ENCODE peak calls at places on chromosomes 12 and 14, in nine cellular contexts. One of them, this sample, is unnamed.

GRCh38 chr12:98185606-98186005 is 329.8 kb upstream of the TMPO start:
- DNase-seq in stomach: no peak
- DNase-seq in H9: no peak
- DNase-seq in GM12865: no peak
- DNase-seq in neural progenitor cell: no peak
- DNase-seq in endothelial cell: no peak
- DNase-seq in lower leg skin: no peak
- DNase-seq in AG04450: no peak
- DNase-seq in Caco-2: no peak
- DNase-seq in this sample: no peak

GRCh38 chr14:89249296-89249565 is 167.8 kb downstream of the FOXN3 start:
- DNase-seq in stomach: no peak
- DNase-seq in H9: peak; percentile 39
- DNase-seq in GM12865: no peak
- DNase-seq in neural progenitor cell: no peak
- DNase-seq in endothelial cell: no peak
- DNase-seq in lower leg skin: no peak
- DNase-seq in AG04450: no peak
- DNase-seq in Caco-2: no peak
- DNase-seq in this sample: no peak

GRCh38 chr12:117111386-117112267 is 12.4 kb upstream of the TESC start:
- DNase-seq in stomach: no peak
- DNase-seq in H9: peak; percentile 63
- DNase-seq in GM12865: no peak
- DNase-seq in neural progenitor cell: no peak
- DNase-seq in endothelial cell: no peak
- DNase-seq in lower leg skin: no peak
- DNase-seq in AG04450: no peak
- DNase-seq in Caco-2: no peak
- DNase-seq in this sample: no peak

GRCh38 chr14:56059054-56059453 is 59.2 kb upstream of the PELI2 start:
- DNase-seq in stomach: no peak
- DNase-seq in H9: no peak
- DNase-seq in GM12865: no peak
- DNase-seq in neural progenitor cell: no peak
- DNase-seq in endothelial cell: no peak
- DNase-seq in lower leg skin: no peak
- DNase-seq in AG04450: no peak
- DNase-seq in Caco-2: no peak
- DNase-seq in this sample: no peak

GRCh38 chr12:57005980-57006808 is at the start of gene ZBTB39:
- DNase-seq in stomach: peak; percentile 67
- DNase-seq in H9: peak; percentile 75
- DNase-seq in GM12865: peak; percentile 79
- DNase-seq in neural progenitor cell: peak; percentile 90
- DNase-seq in endothelial cell: peak; percentile 84
- DNase-seq in lower leg skin: no peak
- DNase-seq in AG04450: no peak
- DNase-seq in Caco-2: no peak
- DNase-seq in this sample: peak; percentile 78

GRCh38 chr12:57087689-57088441 is 1.0 kb upstream of the NAB2 start:
- DNase-seq in stomach: peak; percentile 86
- DNase-seq in H9: peak; percentile 98
- DNase-seq in GM12865: peak; percentile 93
- DNase-seq in neural progenitor cell: peak; percentile 94
- DNase-seq in endothelial cell: no peak
- DNase-seq in lower leg skin: peak; percentile 97
- DNase-seq in AG04450: peak; percentile 97
- DNase-seq in Caco-2: peak; percentile 94
- DNase-seq in this sample: peak; percentile 87

GRCh38 chr12:84842406-84843013 is 70.1 kb downstream of the SLC6A15 start:
- DNase-seq in stomach: no peak
- DNase-seq in H9: no peak
- DNase-seq in GM12865: peak; percentile 42
- DNase-seq in neural progenitor cell: peak; percentile 39
- DNase-seq in endothelial cell: peak; percentile 33
- DNase-seq in lower leg skin: no peak
- DNase-seq in AG04450: peak; percentile 10
- DNase-seq in Caco-2: no peak
- DNase-seq in this sample: no peak

GRCh38 chr12:108850854-108851573 is 6.4 kb downstream of the SSH1 start:
- DNase-seq in stomach: no peak
- DNase-seq in H9: no peak
- DNase-seq in GM12865: peak; percentile 85
- DNase-seq in neural progenitor cell: no peak
- DNase-seq in endothelial cell: no peak
- DNase-seq in lower leg skin: no peak
- DNase-seq in AG04450: no peak
- DNase-seq in Caco-2: no peak
- DNase-seq in this sample: no peak

GRCh38 chr12:30166416-30166815 is 382.7 kb upstream of the TMTC1 start:
- DNase-seq in stomach: no peak
- DNase-seq in H9: no peak
- DNase-seq in GM12865: no peak
- DNase-seq in neural progenitor cell: no peak
- DNase-seq in endothelial cell: no peak
- DNase-seq in lower leg skin: no peak
- DNase-seq in AG04450: no peak
- DNase-seq in Caco-2: no peak
- DNase-seq in this sample: no peak

GRCh38 chr12:63937381-63938168 is 93.1 kb downstream of the SRGAP1 start:
- DNase-seq in stomach: no peak
- DNase-seq in H9: no peak
- DNase-seq in GM12865: no peak
- DNase-seq in neural progenitor cell: no peak
- DNase-seq in endothelial cell: no peak
- DNase-seq in lower leg skin: no peak
- DNase-seq in AG04450: no peak
- DNase-seq in Caco-2: no peak
- DNase-seq in this sample: no peak

GRCh38 chr12:3583656-3584334 is 92.8 kb downstream of the PRMT8 start:
- DNase-seq in stomach: no peak
- DNase-seq in H9: no peak
- DNase-seq in GM12865: no peak
- DNase-seq in neural progenitor cell: no peak
- DNase-seq in endothelial cell: no peak
- DNase-seq in lower leg skin: no peak
- DNase-seq in AG04450: no peak
- DNase-seq in Caco-2: no peak
- DNase-seq in this sample: no peak

GRCh38 chr14:68569546-68569908 is 223.3 kb downstream of the ZFP36L1 start:
- DNase-seq in stomach: no peak
- DNase-seq in H9: no peak
- DNase-seq in GM12865: no peak
- DNase-seq in neural progenitor cell: no peak
- DNase-seq in endothelial cell: no peak
- DNase-seq in lower leg skin: no peak
- DNase-seq in AG04450: no peak
- DNase-seq in Caco-2: no peak
- DNase-seq in this sample: no peak

GRCh38 chr12:62738611-62739010 is 196.3 kb downstream of the PPM1H start:
- DNase-seq in stomach: no peak
- DNase-seq in H9: no peak
- DNase-seq in GM12865: no peak
- DNase-seq in neural progenitor cell: no peak
- DNase-seq in endothelial cell: no peak
- DNase-seq in lower leg skin: no peak
- DNase-seq in AG04450: no peak
- DNase-seq in Caco-2: no peak
- DNase-seq in this sample: no peak

GRCh38 chr14:43041976-43042375 is 1435.3 kb downstream of the LRFN5 start:
- DNase-seq in stomach: no peak
- DNase-seq in H9: no peak
- DNase-seq in GM12865: no peak
- DNase-seq in neural progenitor cell: no peak
- DNase-seq in endothelial cell: no peak
- DNase-seq in lower leg skin: no peak
- DNase-seq in AG04450: no peak
- DNase-seq in Caco-2: no peak
- DNase-seq in this sample: no peak

GRCh38 chr14:36702484-36702883 is 40.8 kb downstream of the PAX9 start:
- DNase-seq in stomach: no peak
- DNase-seq in H9: no peak
- DNase-seq in GM12865: no peak
- DNase-seq in neural progenitor cell: no peak
- DNase-seq in endothelial cell: no peak
- DNase-seq in lower leg skin: no peak
- DNase-seq in AG04450: no peak
- DNase-seq in Caco-2: no peak
- DNase-seq in this sample: no peak

GRCh38 chr12:107963625-107964024 is 165.5 kb upstream of the WSCD2 start:
- DNase-seq in stomach: no peak
- DNase-seq in H9: no peak
- DNase-seq in GM12865: no peak
- DNase-seq in neural progenitor cell: no peak
- DNase-seq in endothelial cell: no peak
- DNase-seq in lower leg skin: no peak
- DNase-seq in AG04450: no peak
- DNase-seq in Caco-2: no peak
- DNase-seq in this sample: no peak

GRCh38 chr12:105523164-105524057 is 192.9 kb downstream of the C12orf75 start:
- DNase-seq in stomach: no peak
- DNase-seq in H9: no peak
- DNase-seq in GM12865: no peak
- DNase-seq in neural progenitor cell: peak; percentile 63
- DNase-seq in endothelial cell: no peak
- DNase-seq in lower leg skin: peak; percentile 93
- DNase-seq in AG04450: peak; percentile 74
- DNase-seq in Caco-2: no peak
- DNase-seq in this sample: peak; percentile 78

GRCh38 chr12:44851586-44851985 is 24.5 kb downstream of the NELL2 start:
- DNase-seq in stomach: no peak
- DNase-seq in H9: no peak
- DNase-seq in GM12865: no peak
- DNase-seq in neural progenitor cell: no peak
- DNase-seq in endothelial cell: no peak
- DNase-seq in lower leg skin: no peak
- DNase-seq in AG04450: no peak
- DNase-seq in Caco-2: no peak
- DNase-seq in this sample: no peak

GRCh38 chr12:14256139-14256538 is 109.3 kb upstream of the ATF7IP start:
- DNase-seq in stomach: no peak
- DNase-seq in H9: no peak
- DNase-seq in GM12865: peak; percentile 44
- DNase-seq in neural progenitor cell: no peak
- DNase-seq in endothelial cell: no peak
- DNase-seq in lower leg skin: no peak
- DNase-seq in AG04450: no peak
- DNase-seq in Caco-2: no peak
- DNase-seq in this sample: no peak

GRCh38 chr14:23153891-23154796 is 29.3 kb downstream of the SLC7A8 start:
- DNase-seq in stomach: peak; percentile 97
- DNase-seq in H9: peak; percentile 86
- DNase-seq in GM12865: no peak
- DNase-seq in neural progenitor cell: peak; percentile 46
- DNase-seq in endothelial cell: no peak
- DNase-seq in lower leg skin: peak; percentile 99
- DNase-seq in AG04450: no peak
- DNase-seq in Caco-2: no peak
- DNase-seq in this sample: no peak

GRCh38 chr12:46267618-46268348 is 1.1 kb downstream of the SLC38A1 start:
- DNase-seq in stomach: no peak
- DNase-seq in H9: no peak
- DNase-seq in GM12865: peak; percentile 43
- DNase-seq in neural progenitor cell: peak; percentile 49
- DNase-seq in endothelial cell: peak; percentile 26
- DNase-seq in lower leg skin: peak; percentile 88
- DNase-seq in AG04450: no peak
- DNase-seq in Caco-2: no peak
- DNase-seq in this sample: no peak

GRCh38 chr14:55074662-55075061 is 23.2 kb downstream of the MAPK1IP1L start:
- DNase-seq in stomach: no peak
- DNase-seq in H9: no peak
- DNase-seq in GM12865: peak; percentile 82
- DNase-seq in neural progenitor cell: no peak
- DNase-seq in endothelial cell: no peak
- DNase-seq in lower leg skin: no peak
- DNase-seq in AG04450: no peak
- DNase-seq in Caco-2: no peak
- DNase-seq in this sample: no peak

GRCh38 chr14:99351166-99352007 is 79.4 kb upstream of the BCL11B start:
- DNase-seq in stomach: no peak
- DNase-seq in H9: no peak
- DNase-seq in GM12865: no peak
- DNase-seq in neural progenitor cell: no peak
- DNase-seq in endothelial cell: no peak
- DNase-seq in lower leg skin: no peak
- DNase-seq in AG04450: no peak
- DNase-seq in Caco-2: no peak
- DNase-seq in this sample: no peak
- TF ChIP-seq CTCF in stomach: no peak
- TF ChIP-seq CTCF in H9: peak; percentile 39
- TF ChIP-seq CTCF in GM12865: no peak
- TF ChIP-seq CTCF in neural progenitor cell: no peak
- TF ChIP-seq CTCF in endothelial cell: no peak
- TF ChIP-seq CTCF in lower leg skin: no peak
- TF ChIP-seq CTCF in AG04450: no peak
- TF ChIP-seq CTCF in Caco-2: no peak
- TF ChIP-seq CTCF in this sample: no peak

GRCh38 chr12:28817524-28817923 is 331.6 kb upstream of the FAR2 start:
- DNase-seq in stomach: no peak
- DNase-seq in H9: no peak
- DNase-seq in GM12865: no peak
- DNase-seq in neural progenitor cell: no peak
- DNase-seq in endothelial cell: no peak
- DNase-seq in lower leg skin: no peak
- DNase-seq in AG04450: no peak
- DNase-seq in Caco-2: no peak
- DNase-seq in this sample: no peak
- TF ChIP-seq CTCF in stomach: no peak
- TF ChIP-seq CTCF in H9: peak; percentile 39
- TF ChIP-seq CTCF in GM12865: no peak
- TF ChIP-seq CTCF in neural progenitor cell: no peak
- TF ChIP-seq CTCF in endothelial cell: no peak
- TF ChIP-seq CTCF in lower leg skin: no peak
- TF ChIP-seq CTCF in AG04450: no peak
- TF ChIP-seq CTCF in Caco-2: no peak
- TF ChIP-seq CTCF in this sample: no peak

GRCh38 chr14:93736378-93737014 is 51.8 kb downstream of the PRIMA1 start:
- DNase-seq in stomach: peak; percentile 41
- DNase-seq in H9: peak; percentile 52
- DNase-seq in GM12865: peak; percentile 4
- DNase-seq in neural progenitor cell: peak; percentile 49
- DNase-seq in endothelial cell: peak; percentile 45
- DNase-seq in lower leg skin: no peak
- DNase-seq in AG04450: no peak
- DNase-seq in Caco-2: no peak
- DNase-seq in this sample: no peak
- TF ChIP-seq CTCF in stomach: peak; percentile 38
- TF ChIP-seq CTCF in H9: peak; percentile 70
- TF ChIP-seq CTCF in GM12865: no peak
- TF ChIP-seq CTCF in neural progenitor cell: peak; percentile 55
- TF ChIP-seq CTCF in endothelial cell: peak; percentile 40
- TF ChIP-seq CTCF in lower leg skin: no peak
- TF ChIP-seq CTCF in AG04450: no peak
- TF ChIP-seq CTCF in Caco-2: peak; percentile 59
- TF ChIP-seq CTCF in this sample: peak; percentile 62

DNA sequence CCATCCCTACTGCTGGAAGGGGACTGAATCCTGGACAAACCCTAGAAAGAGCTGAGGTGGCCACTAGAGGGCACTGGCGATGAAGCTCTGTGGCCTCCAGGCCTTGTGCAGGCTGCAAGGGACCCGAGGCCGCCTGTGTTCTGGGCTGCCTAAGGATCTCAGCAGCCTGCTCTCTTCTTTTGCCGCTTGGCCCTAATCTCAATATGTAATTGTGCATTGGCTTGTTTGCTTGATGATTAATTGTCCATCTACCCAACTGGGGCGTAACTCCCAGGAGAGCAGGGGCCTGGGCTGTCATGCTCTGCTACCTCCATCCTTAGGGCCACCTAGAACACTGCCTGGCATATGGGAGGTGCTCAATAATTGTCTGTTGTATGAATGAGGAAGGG is 73.8 kb downstream of the SYNE3 start:
- DNase-seq in stomach: peak; percentile 84
- DNase-seq in H9: peak; percentile 84
- DNase-seq in GM12865: peak; percentile 86
- DNase-seq in neural progenitor cell: peak; percentile 87
- DNase-seq in endothelial cell: peak; percentile 84
- DNase-seq in lower leg skin: peak; percentile 94
- DNase-seq in AG04450: peak; percentile 57
- DNase-seq in Caco-2: peak; percentile 83
- DNase-seq in this sample: no peak
- TF ChIP-seq CTCF in stomach: peak; percentile 59
- TF ChIP-seq CTCF in H9: peak; percentile 93
- TF ChIP-seq CTCF in GM12865: peak; percentile 90
- TF ChIP-seq CTCF in neural progenitor cell: peak; percentile 90
- TF ChIP-seq CTCF in endothelial cell: peak; percentile 70
- TF ChIP-seq CTCF in lower leg skin: no peak
- TF ChIP-seq CTCF in AG04450: peak; percentile 95
- TF ChIP-seq CTCF in Caco-2: peak; percentile 72
- TF ChIP-seq CTCF in this sample: peak; percentile 89